ENCODE peak calls at places on chromosomes 2 and 18, in six cellular contexts. L is neural crest cell, O is hepatocyte, Q is AG04450, U is tibial artery, Z is AG04449. H is an unnamed sample.
A peak's percentile ranks its signal among the peaks of the same experiment; 100 is the strongest.

GRCh38 chr2:95297639-95298395 is 670 bp downstream of the KCNIP3 start:
- DNase-seq in L (no peak), O (no peak), Q (no peak), U (no peak), Z (no peak), H (no peak)

GRCh38 chr2:4673025-4673489 is 969.7 kb downstream of the DCDC2C start:
- DNase-seq in L (no peak), O (no peak), Q (no peak), U (no peak), Z (no peak), H (no peak)

GRCh38 chr2:119541476-119541875 is 2.8 kb upstream of the CFAP221 start:
- DNase-seq in L (no peak), O (no peak), Q (no peak), U (no peak), Z (no peak), H (no peak)

GRCh38 chr2:134331081-134331480 is 77.2 kb downstream of the MGAT5 start:
- DNase-seq in L (no peak), O (no peak), Q (no peak), U (no peak), Z (no peak), H (no peak)

GRCh38 chr18:44182363-44182762 is 498.3 kb upstream of the SETBP1 start:
- DNase-seq in L (no peak), O (no peak), Q (no peak), U (no peak), Z (no peak), H (no peak)

GRCh38 chr2:190582761-190583506 is 48.4 kb upstream of the NEMP2 start:
- DNase-seq in L (no peak), O (no peak), Q (no peak), U (no peak), Z (no peak), H (no peak)

GRCh38 chr2:240615830-240616547 is 9.3 kb upstream of the GPR35 start:
- DNase-seq in L (no peak), O (no peak), Q (no peak), U (no peak), Z (no peak), H (peak; percentile 4)

GRCh38 chr2:28432362-28432761 is 39.7 kb downstream of the FOSL2 start:
- DNase-seq in L (no peak), O (no peak), Q (no peak), U (peak; percentile 60), Z (no peak), H (no peak)

GRCh38 chr2:105396254-105397024 is 2.4 kb downstream of the FHL2 start:
- DNase-seq in L (no peak), O (peak; percentile 80), Q (peak; percentile 83), U (peak; percentile 77), Z (no peak), H (no peak)

GRCh38 chr2:229003256-229003655 is 267.8 kb downstream of the PID1 start:
- DNase-seq in L (no peak), O (no peak), Q (no peak), U (no peak), Z (no peak), H (no peak)

GRCh38 chr18:49968649-49969309 is 155.4 kb upstream of the ACAA2 start:
- DNase-seq in L (no peak), O (no peak), Q (no peak), U (no peak), Z (no peak), H (no peak)
- TF ChIP-seq CTCF in L (no peak), O (no peak), Q (no peak), U (no peak), Z (no peak), H (no peak)

DNA sequence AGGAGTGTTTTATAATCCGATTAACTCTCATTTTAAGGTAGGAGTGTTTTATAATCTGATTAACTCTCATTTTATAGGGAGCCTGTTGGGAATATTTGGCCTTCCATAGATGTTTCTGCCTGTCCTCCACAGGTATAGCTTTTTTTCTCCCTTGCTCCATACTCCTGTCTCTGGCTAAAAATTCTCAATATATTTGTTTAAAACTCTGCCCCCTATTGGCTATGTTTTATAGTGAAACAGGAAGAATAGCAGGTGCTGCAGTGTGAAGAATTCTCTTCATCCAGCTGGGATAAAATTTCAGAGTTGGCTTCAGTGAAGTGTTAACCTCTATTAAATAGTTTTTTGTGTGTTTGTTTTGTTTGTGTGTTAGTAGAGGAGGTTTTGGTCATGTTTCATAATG is 1046.0 kb upstream of the TMEFF2 start:
- DNase-seq in L (no peak), O (peak; percentile 19), Q (no peak), U (no peak), Z (no peak), H (no peak)
- TF ChIP-seq CTCF in L (peak; percentile 60), O (peak; percentile 42), Q (no peak), U (no peak), Z (no peak), H (no peak)

DNA sequence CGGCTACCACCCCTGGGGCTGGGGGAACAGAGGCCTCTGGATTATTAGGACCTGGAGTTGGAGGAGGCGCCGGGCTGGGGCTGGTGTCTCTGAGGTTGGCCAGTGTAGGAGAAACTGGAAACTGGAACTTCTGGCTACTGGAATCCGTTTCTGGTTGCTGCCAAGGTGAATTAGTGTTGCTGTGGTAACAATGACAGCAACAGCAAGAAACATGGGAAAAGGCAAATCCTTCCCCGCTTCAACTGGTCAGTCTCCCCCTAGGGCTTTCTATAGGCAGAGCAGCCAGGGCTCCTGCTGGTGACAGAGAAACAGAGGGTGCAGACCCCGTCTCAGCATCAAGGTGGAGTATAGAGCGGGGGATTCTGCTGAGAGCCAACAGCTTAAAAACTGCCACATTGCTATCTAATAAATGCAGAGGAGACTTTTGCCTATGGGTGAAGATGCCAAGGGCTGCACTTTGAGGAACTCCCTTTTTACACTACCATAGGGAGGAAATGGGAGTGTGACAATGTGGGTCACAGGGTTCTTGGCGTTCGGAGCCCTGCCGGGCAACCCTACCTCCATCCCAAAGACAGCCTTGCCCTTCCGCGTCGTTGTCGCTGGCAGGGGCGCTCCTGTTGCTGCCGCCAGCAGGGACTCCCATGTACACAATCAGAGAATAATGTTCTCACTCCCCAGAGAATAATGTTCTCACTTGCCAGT is 81.4 kb upstream of the CABLES1 start:
- DNase-seq in L (peak; percentile 21), O (peak; percentile 62), Q (no peak), U (peak; percentile 63), Z (no peak), H (no peak)
- TF ChIP-seq CTCF in L (peak; percentile 50), O (peak; percentile 30), Q (peak; percentile 62), U (no peak), Z (peak; percentile 51), H (no peak)

GRCh38 chr2:30149513-30149912 is 2.7 kb downstream of the YPEL5 start:
- DNase-seq in L (no peak), O (peak; percentile 37), Q (no peak), U (no peak), Z (no peak), H (no peak)

GRCh38 chr2:30148850-30149249 is 2.0 kb downstream of the YPEL5 start:
- DNase-seq in L (no peak), O (no peak), Q (no peak), U (no peak), Z (no peak), H (no peak)

GRCh38 chr2:30147196-30147714 is 448 bp downstream of the YPEL5 start:
- DNase-seq in L (peak; percentile 12), O (peak; percentile 65), Q (no peak), U (no peak), Z (no peak), H (no peak)

GRCh38 chr2:30146337-30147195 is at the start of gene YPEL5:
- DNase-seq in L (peak; percentile 98), O (peak; percentile 100), Q (peak; percentile 99), U (peak; percentile 100), Z (peak; percentile 97), H (peak; percentile 98)

DNA sequence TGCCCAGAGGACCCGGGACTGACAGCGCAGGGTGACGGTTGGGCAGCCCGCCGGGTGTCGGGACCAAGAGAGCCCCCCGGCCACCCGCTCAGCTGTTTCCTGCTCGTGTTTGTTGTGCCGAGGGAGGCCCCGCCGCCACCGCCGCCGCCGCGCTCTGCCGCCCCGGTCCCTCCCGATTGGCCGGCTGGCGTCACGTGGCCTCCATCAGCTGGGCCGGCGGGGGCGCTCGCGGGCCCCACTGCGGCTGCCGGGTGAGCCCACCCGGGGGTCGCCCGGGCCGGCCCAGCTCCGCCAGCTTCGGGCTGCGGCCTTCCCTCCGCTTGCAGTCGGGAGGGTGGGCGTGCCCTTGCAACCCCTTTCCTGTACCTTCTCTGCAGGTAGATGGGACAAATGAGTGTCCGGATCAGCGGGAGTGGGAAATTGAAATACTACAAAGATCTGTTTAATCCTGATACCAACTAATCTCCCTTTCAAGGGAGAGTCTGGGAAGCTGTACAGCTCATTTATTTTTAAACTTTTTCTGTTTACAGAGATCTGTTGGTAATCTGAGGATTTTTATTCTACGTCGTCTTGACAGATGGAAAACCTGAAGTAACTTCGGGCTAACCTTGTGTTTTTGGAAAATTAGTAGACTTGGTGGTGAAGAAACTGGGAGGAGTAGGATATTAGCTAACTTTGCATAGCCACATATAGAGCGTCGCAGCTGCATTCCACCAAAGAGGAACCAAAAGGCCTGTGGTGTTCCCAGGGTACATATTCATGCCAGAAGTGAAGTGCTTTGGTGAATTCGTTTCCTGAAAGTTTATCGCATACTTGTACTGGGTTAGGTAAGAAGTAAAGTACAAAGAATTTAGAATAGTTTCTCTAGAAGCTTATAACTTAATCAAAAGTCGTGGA is 1.2 kb downstream of the YPEL5 start:
- DNase-seq in L (peak; percentile 78), O (peak; percentile 92), Q (no peak), U (peak; percentile 88), Z (no peak), H (peak; percentile 85)
- TF ChIP-seq CTCF in L (peak; percentile 55), O (peak; percentile 47), Q (peak; percentile 25), U (peak; percentile 45), Z (peak; percentile 57), H (no peak)

DNA sequence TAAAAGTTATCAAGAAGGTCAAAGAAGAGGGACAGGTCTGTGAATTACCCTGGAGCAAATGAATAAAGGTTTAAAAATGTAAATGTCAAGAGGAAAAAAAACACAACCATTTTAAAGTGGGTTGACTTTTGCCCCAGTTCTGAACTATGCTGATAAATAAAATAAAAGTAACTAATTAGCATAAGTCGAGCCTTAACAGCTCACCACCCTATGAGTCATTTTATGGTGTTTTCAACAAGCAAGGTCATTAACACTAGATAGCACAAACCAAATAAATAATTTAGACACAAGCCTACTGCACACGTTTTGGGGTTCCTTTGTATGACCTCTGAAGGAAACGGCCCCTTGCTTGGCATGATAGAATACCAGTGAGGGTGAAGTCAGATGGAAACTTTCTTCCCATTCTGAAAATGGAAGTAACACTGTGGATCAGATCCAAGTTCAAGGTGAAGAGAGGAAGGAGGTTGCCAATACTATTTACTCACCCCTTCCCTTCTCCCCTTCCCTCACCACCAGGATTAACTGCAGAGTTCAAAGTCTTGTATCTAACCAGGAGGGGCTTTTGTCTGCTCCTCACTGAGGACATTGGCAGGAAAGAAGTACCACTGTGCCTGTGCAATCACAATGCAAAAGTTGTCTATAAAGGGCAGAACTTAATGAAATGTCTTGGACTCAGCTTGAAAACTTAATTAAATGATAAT is 379.9 kb upstream of the ACVR2A start:
- DNase-seq in L (no peak), O (peak; percentile 39), Q (no peak), U (no peak), Z (no peak), H (no peak)
- TF ChIP-seq CTCF in L (no peak), O (no peak), Q (no peak), U (no peak), Z (no peak), H (no peak)